ENCODE peak calls at places on chromosomes 11 and 22, in four cellular contexts. B, F, E and Y are unnamed samples.

GRCh38 chr11:72154816-72155215 is 19.3 kb downstream of the FOLR3 start:
- DNase-seq in B (no peak), F (no peak), E (no peak), Y (no peak)

GRCh38 chr11:128171496-128171895 is 415.9 kb downstream of the ETS1 start:
- DNase-seq in B (peak; percentile 78), F (no peak), E (peak; percentile 20), Y (no peak)

GRCh38 chr11:117073539-117073938 is 24.7 kb downstream of the SIK3 start:
- DNase-seq in B (no peak), F (no peak), E (no peak), Y (no peak)

GRCh38 chr22:23913661-23914353 is 19.6 kb downstream of the MIF start:
- DNase-seq in B (peak; percentile 99), F (peak; percentile 99), E (peak; percentile 98), Y (peak; percentile 85)

GRCh38 chr11:104164028-104164520 is at the start of gene PDGFD:
- DNase-seq in B (peak; percentile 89), F (peak; percentile 75), E (peak; percentile 70), Y (no peak)

GRCh38 chr11:47124675-47125074 is 52.0 kb downstream of the ARFGAP2 start:
- DNase-seq in B (peak; percentile 23), F (no peak), E (no peak), Y (no peak)

GRCh38 chr11:58513747-58514367 is 6.0 kb upstream of the OR5B21 start:
- DNase-seq in B (peak; percentile 73), F (peak; percentile 10), E (peak; percentile 76), Y (no peak)

GRCh38 chr11:111259871-111260270 is 14.3 kb downstream of the POU2AF2 start:
- DNase-seq in B (no peak), F (no peak), E (peak; percentile 3), Y (no peak)

GRCh38 chr11:46952553-46952952 is 16.0 kb downstream of the CSTPP1 start:
- DNase-seq in B (peak; percentile 24), F (no peak), E (no peak), Y (no peak)

GRCh38 chr11:73367482-73368024 is 8.6 kb upstream of the RELT start:
- DNase-seq in B (no peak), F (no peak), E (no peak), Y (no peak)

GRCh38 chr11:73365352-73366264 is 10.6 kb upstream of the RELT start:
- DNase-seq in B (no peak), F (no peak), E (no peak), Y (no peak)

GRCh38 chr11:73366953-73367352 is 9.2 kb upstream of the RELT start:
- DNase-seq in B (peak; percentile 34), F (no peak), E (no peak), Y (no peak)

GRCh38 chr11:73363147-73363546 is 13.1 kb upstream of the RELT start:
- DNase-seq in B (no peak), F (no peak), E (no peak), Y (no peak)

GRCh38 chr11:73366265-73366610 is 10.0 kb upstream of the RELT start:
- DNase-seq in B (no peak), F (peak; percentile 66), E (no peak), Y (no peak)
- H3K4me3 ChIP-seq in B (no peak overlapping the region), F (no peak overlapping the region), E (no peak overlapping the region), Y (no peak overlapping the region)

DNA sequence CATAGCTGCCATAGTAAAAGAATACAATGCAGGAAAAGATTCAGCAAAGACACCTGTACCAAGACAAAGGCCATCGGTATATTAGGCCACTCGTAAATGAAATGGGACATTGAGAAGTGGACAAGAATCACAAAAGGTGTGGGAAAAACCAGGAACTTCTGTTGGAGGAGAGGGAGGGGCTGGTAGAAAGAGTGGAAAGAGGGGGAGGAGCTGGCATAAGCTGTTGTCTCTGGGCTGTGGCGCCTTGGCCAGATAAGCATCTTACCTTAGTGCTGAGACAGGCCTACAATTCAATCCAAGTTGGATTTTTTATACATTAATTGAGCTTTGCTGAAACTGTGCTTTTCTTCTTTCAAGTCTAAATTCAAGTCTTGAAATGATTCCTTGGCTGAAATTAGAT is 37.1 kb downstream of the ZNF202 start:
- DNase-seq in B (no peak), F (no peak), E (no peak), Y (no peak)
- H3K27ac ChIP-seq in B (no peak overlapping the region), F (no peak overlapping the region), E (no peak overlapping the region), Y (no peak overlapping the region)

GRCh38 chr11:61551630-61552029 is 29.2 kb downstream of the SYT7 start:
- DNase-seq in B (no peak), F (no peak), E (peak; percentile 50), Y (no peak)
- H3K9ac ChIP-seq in B (no peak overlapping the region), F (no peak overlapping the region), E (no peak overlapping the region), Y (no peak overlapping the region)

GRCh38 chr11:85099522-85099921 is 527.6 kb downstream of the DLG2 start:
- DNase-seq in B (no peak), F (no peak), E (no peak), Y (no peak)
- H3K4me3 ChIP-seq in B (no peak overlapping the region), F (no peak overlapping the region), E (no peak overlapping the region), Y (no peak overlapping the region)

DNA sequence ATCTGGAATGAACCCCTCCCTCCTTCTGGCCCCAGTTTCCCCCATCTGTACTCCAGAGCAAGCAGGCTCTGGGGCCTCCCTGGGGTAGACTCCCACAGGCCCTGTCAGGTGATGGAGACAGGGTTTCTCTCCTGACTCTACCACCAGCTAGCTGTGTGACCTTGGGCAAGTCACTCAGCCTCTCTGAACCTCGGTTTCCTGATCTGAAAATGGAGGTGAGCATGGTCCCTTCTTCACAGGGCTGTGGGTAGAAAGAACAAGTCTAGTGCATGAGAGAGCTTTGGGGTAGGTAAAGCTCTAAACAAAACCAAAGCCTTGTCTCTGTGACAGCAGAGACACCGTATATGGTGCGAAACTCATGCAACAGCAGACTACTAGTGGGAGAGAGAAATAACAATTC is 5.6 kb downstream of the CD5 start:
- DNase-seq in B (no peak), F (no peak), E (no peak), Y (no peak)
- H3K27ac ChIP-seq in B (no peak overlapping the region), F (no peak overlapping the region), E (no peak overlapping the region), Y (no peak overlapping the region)

GRCh38 chr11:134134167-134134566 is 65.3 kb downstream of the JAM3 start:
- DNase-seq in B (no peak), F (no peak), E (no peak), Y (no peak)
- H3K9ac ChIP-seq in B (no peak overlapping the region), F (no peak overlapping the region), E (no peak overlapping the region), Y (no peak overlapping the region)

DNA sequence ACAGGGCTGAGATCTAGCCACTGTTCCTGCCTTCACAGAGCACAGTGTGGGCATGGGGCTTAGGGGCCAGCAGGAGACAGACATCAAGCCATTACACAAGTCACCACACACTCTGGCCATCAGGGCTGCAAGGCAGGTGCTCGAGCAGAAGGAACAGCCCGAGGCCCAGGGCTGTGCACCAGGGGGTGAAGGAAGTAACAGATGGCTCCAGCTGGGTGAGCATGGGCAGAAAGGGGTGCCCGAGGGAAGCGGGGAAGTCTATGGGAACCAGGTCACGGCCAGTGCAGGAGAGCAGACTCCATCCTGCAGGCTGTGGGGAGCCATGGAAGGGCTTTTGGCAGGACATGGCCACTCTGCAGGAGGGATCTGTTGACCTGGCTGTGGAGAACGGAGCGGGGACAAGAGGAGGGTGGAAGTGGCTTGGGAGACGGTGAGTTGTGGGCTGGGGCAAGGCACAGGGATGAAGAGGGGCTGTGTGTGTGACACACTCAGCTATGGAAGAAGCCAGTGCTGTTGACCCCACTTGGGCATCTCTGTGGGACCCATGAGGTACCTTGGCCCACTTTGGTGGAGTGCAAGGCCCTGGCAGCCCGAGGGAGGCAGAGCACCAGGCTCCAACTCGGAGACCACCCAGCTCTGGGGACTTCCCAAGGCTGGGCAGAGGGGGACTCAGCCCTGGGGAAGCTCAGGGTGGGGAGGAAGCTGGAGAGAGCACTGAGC is 3.6 kb downstream of the C11orf68 start:
- DNase-seq in B (no peak), F (no peak), E (no peak), Y (no peak)
- H3K4me3 ChIP-seq in B (no peak overlapping the region), F (no peak overlapping the region), E (no peak overlapping the region), Y (no peak overlapping the region)

GRCh38 chr11:61769946-61770683 is 17.7 kb downstream of the MYRF start:
- DNase-seq in B (no peak), F (no peak), E (no peak), Y (no peak)
- H3K27ac ChIP-seq in B (no peak overlapping the region), F (no peak overlapping the region), E (peak overlapping the region; percentile 49), Y (no peak overlapping the region)